ENCODE peak calls at places on chromosomes 6 and 20, in five cellular contexts. One of them, this sample, is unnamed.

GRCh38 chr20:4490595-4491280 is 231.0 kb upstream of the PRND start:
- DNase-seq in IMR-90: peak
- DNase-seq in stomach: no peak
- DNase-seq in left lung: no peak
- DNase-seq in tibial artery: no peak
- DNase-seq in this sample: no peak

GRCh38 chr6:37017606-37018005 is 12.2 kb downstream of the FGD2 start:
- DNase-seq in IMR-90: no peak
- DNase-seq in stomach: no peak
- DNase-seq in left lung: no peak
- DNase-seq in tibial artery: no peak
- DNase-seq in this sample: no peak

GRCh38 chr6:137102050-137102848 is 57.5 kb upstream of the IL20RA start:
- DNase-seq in IMR-90: no peak
- DNase-seq in stomach: no peak
- DNase-seq in left lung: no peak
- DNase-seq in tibial artery: no peak
- DNase-seq in this sample: no peak

GRCh38 chr20:38601216-38602184 is at the start of gene ARHGAP40:
- DNase-seq in IMR-90: no peak
- DNase-seq in stomach: peak
- DNase-seq in left lung: no peak
- DNase-seq in tibial artery: no peak
- DNase-seq in this sample: no peak

GRCh38 chr6:87808005-87808757 is 106.1 kb upstream of the AKIRIN2 start:
- DNase-seq in IMR-90: peak
- DNase-seq in stomach: no peak
- DNase-seq in left lung: no peak
- DNase-seq in tibial artery: no peak
- DNase-seq in this sample: no peak

GRCh38 chr6:57013501-57013900 is 33.0 kb upstream of the KIAA1586 start:
- DNase-seq in IMR-90: peak
- DNase-seq in stomach: no peak
- DNase-seq in left lung: no peak
- DNase-seq in tibial artery: no peak
- DNase-seq in this sample: no peak

GRCh38 chr6:4401408-4402367 is 266.3 kb upstream of the ECI2 start:
- DNase-seq in IMR-90: peak
- DNase-seq in stomach: no peak
- DNase-seq in left lung: no peak
- DNase-seq in tibial artery: no peak
- DNase-seq in this sample: no peak

GRCh38 chr6:31467151-31467550 is 30.8 kb upstream of the MICB start:
- DNase-seq in IMR-90: no peak
- DNase-seq in stomach: no peak
- DNase-seq in left lung: no peak
- DNase-seq in tibial artery: no peak
- DNase-seq in this sample: no peak

GRCh38 chr20:35562541-35563110 is 20.7 kb downstream of the ERGIC3 start:
- DNase-seq in IMR-90: no peak
- DNase-seq in stomach: no peak
- DNase-seq in left lung: no peak
- DNase-seq in tibial artery: no peak
- DNase-seq in this sample: no peak

GRCh38 chr6:1099257-1099656 is 212.6 kb upstream of the FOXQ1 start:
- DNase-seq in IMR-90: no peak
- DNase-seq in stomach: no peak
- DNase-seq in left lung: no peak
- DNase-seq in tibial artery: no peak
- DNase-seq in this sample: no peak

GRCh38 chr6:33508935-33509926 is 54.9 kb downstream of the ZBTB9 start:
- DNase-seq in IMR-90: no peak
- DNase-seq in stomach: no peak
- DNase-seq in left lung: no peak
- DNase-seq in tibial artery: no peak
- DNase-seq in this sample: no peak
- H3K27ac ChIP-seq in IMR-90: no peak
- H3K27ac ChIP-seq in stomach: no peak
- H3K27ac ChIP-seq in left lung: peak
- H3K27ac ChIP-seq in tibial artery: no peak
- H3K27ac ChIP-seq in this sample: no peak

DNA sequence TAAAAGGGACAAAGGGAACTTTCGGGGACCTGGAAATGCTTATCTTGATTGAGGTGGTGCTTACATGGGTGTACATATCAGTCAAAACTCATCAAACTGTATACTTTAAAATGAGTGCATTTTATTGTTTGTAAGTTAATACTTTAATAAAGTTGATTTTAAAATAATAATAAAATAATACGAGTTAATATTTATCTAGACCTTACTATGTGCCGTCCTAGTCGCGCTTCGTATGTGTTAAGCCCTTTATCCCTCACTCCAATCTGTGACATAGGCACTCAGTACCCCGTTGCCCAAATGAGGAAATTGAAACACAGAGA is 47.5 kb downstream of the PDYN start:
- DNase-seq in IMR-90: no peak
- DNase-seq in stomach: no peak
- DNase-seq in left lung: no peak
- DNase-seq in tibial artery: no peak
- DNase-seq in this sample: no peak
- H3K4me3 ChIP-seq in IMR-90: no peak
- H3K4me3 ChIP-seq in stomach: peak
- H3K4me3 ChIP-seq in left lung: peak
- H3K4me3 ChIP-seq in tibial artery: peak
- H3K4me3 ChIP-seq in this sample: peak

DNA sequence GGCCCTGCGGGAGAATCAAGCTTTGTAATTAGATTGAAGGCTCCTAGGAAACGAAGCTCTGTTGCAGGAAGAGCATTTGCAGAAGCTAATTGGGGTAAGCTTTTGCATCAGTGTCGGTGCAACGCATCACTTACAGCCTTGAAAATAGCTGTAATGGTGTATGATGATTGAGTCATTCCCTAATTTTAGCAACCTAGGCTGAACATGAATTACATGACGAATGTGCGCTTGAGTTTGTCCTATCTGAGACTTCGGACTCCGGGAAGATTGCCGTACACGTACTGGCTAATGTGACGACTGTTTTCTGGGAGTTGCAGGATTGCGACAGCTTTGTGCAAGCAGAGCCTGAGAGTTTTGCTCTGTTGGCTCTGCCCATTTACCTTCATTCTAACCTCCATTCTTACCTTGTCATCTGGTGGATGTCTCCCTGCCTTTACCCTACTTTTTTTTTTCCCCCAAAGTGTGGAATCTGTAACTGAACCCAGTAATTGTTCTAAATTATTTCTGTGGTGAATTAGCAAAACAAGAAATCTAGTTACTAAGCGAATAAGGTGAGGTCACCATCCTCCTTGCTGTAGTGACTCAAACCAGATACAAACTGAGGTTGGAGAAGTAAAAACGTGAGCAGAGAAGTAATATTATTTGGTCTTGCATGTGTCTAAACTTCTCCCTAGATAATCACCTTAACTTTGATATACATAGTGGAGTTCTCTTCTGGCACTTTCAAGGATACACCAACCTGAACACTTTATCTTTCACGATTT is 676.0 kb upstream of the CITED2 start:
- DNase-seq in IMR-90: peak
- DNase-seq in stomach: no peak
- DNase-seq in left lung: no peak
- DNase-seq in tibial artery: no peak
- DNase-seq in this sample: no peak
- H3K27ac ChIP-seq in IMR-90: peak
- H3K27ac ChIP-seq in stomach: no peak
- H3K27ac ChIP-seq in left lung: no peak
- H3K27ac ChIP-seq in tibial artery: no peak
- H3K27ac ChIP-seq in this sample: no peak

DNA sequence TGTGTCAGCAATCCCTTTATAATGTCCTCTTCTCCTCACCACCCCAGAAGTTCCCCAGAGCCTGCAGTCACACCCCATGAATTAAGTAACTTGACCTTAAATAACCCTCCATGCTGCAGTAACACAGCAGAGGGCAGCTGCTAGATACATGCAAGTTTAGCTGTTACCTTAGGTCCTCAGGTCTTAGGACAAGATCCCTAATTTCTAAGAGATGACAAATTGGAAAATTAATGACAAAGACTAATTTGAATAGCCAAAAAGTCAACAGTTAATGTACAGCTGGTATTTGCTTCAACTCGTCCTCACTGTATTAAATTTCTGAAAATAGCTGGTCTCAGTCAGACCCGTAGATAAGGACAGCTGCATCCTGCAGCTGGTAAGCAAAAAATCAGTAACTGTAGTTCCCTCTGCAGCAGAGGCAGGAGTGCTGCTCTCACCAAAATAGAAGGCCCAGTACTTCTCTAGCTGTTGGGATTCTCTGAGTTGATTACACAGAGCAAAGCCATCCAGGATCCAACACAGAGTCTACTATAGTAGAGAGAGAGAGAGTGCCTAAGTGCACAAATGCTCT is 62.4 kb downstream of the TNFRSF21 start:
- DNase-seq in IMR-90: no peak
- DNase-seq in stomach: no peak
- DNase-seq in left lung: no peak
- DNase-seq in tibial artery: no peak
- DNase-seq in this sample: no peak
- H3K4me3 ChIP-seq in IMR-90: no peak
- H3K4me3 ChIP-seq in stomach: no peak
- H3K4me3 ChIP-seq in left lung: no peak
- H3K4me3 ChIP-seq in tibial artery: no peak
- H3K4me3 ChIP-seq in this sample: no peak

This sample was measured in coronary artery.